ENCODE peak calls at places on chromosome 15, in five cellular contexts. W, B, C, D and T are unnamed samples.

GRCh38 chr15:39364721-39365120 is 216.2 kb upstream of the THBS1 start:
- DNase-seq in W (no peak), B (no peak), C (no peak), D (no peak), T (no peak)

GRCh38 chr15:77346637-77347036 is 73.3 kb downstream of the PEAK1 start:
- DNase-seq in W (no peak), B (no peak), C (no peak), D (no peak), T (no peak)

GRCh38 chr15:85044251-85044853 is 62.7 kb downstream of the PDE8A start:
- DNase-seq in W (no peak), B (no peak), C (peak; percentile 42), D (no peak), T (peak; percentile 62)

GRCh38 chr15:67259806-67260205 is 5.2 kb downstream of the IQCH start:
- DNase-seq in W (no peak), B (no peak), C (no peak), D (no peak), T (no peak)

GRCh38 chr15:63313866-63314265 is 36.5 kb downstream of the APH1B start:
- DNase-seq in W (no peak), B (no peak), C (no peak), D (no peak), T (no peak)

GRCh38 chr15:41180206-41180789 is 50.3 kb downstream of the EXD1 start:
- DNase-seq in W (no peak), B (no peak), C (no peak), D (no peak), T (no peak)

GRCh38 chr15:65767264-65767595 is 24.9 kb downstream of the DENND4A start:
- DNase-seq in W (no peak), B (no peak), C (no peak), D (no peak), T (no peak)

GRCh38 chr15:66848116-66848515 is 146.1 kb downstream of the SMAD6 start:
- DNase-seq in W (no peak), B (no peak), C (no peak), D (no peak), T (peak; percentile 35)

GRCh38 chr15:67776600-67776999 is 48.7 kb upstream of the SKOR1 start:
- DNase-seq in W (no peak), B (no peak), C (no peak), D (no peak), T (no peak)

GRCh38 chr15:61155741-61156700 is 73.1 kb downstream of the RORA start:
- DNase-seq in W (no peak), B (peak; percentile 70), C (no peak), D (no peak), T (no peak)

DNA sequence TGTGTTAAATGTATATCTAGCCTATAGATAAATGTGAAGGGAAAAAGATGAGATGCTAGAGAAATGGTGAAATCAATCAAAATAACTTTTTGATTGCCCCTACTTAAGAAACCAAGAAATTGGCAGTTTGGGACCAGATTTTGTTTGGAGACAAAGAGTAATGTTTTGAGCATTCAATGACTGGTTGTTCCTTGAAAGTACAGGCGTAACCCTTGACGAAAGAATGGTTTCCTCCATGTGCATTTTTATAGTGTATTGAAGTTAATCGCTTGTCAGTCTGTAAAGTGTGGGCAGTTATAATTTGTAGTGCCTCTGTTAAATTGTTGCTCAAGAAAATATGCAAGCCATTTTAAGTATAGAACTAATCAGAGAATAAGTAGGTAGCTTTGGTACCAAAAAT is 1.2 kb downstream of the KIF23 start:
- DNase-seq in W (no peak), B (no peak), C (no peak), D (no peak), T (no peak)
- H3K4me3 ChIP-seq in W (no peak overlapping the region), B (no peak overlapping the region), C (peak overlapping the region; percentile 83), D (no peak overlapping the region), T (no peak overlapping the region)

DNA sequence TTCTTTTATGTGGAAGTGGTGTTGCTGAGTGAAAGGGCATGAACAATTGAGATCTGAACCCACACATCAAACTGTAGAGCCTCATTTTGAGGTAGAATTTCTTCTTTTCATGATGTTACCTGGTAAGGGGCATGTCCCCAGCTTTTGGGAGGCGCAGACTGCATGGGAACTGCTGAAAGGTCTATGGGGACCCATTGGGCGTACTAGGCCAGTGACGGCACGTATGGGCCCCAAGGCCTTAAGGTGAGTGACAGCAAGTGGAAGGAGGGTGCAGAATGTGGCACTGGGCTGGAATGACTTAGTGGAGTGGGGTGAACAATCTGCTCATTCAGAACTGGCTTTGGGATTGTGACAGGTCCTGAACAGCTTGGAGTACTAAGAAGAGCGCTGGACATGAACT is 123.6 kb upstream of the RGMA start:
- DNase-seq in W (no peak), B (no peak), C (no peak), D (no peak), T (no peak)
- TF ChIP-seq CTCF in W (no peak), B (no peak), C (no peak), D (no peak), T (no peak)

DNA sequence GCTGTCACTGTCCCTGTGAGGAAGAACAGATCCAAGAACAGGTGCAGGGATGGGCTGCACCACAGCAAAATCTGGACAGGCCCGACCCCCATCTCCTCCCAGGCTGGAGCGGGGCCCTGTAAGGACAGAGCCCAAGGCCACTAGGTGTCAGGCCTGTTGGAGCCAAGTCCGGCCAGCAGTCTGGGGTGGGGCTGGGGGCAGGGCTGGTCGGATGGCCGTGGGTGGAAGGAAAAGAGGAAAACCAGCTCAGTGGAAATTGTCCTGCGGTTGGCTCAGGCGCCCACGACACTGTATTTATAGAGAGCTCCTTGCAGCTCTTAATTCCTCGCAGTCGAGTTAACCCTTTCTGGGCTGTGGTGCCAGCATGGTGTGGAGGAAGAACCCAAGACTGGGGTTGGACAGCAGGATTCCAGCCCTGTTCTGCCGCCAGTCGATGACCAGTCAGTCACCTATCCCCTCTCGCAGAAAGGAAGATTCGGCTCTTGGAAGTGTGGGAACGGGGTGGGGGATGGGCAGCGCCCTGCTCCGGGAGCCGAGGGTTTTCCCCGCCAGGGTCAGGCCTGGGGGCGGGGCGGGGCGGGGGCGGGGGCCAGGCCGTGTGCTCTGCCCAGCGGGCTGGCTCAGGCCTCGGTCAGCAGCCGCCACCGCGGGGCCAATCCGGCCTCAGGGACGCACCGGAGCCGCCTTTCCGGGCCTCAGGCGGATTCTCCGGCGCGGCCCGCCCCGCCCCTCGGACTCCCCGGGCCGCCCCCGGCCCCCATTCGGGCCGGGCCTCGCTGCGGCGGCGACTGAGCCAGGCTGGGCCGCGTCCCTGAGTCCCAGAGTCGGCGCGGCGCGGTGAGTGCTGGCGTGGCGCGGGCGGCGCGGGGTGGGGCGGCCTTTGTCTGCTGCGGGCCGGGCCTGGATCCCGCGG is at the start of gene CD276:
- DNase-seq in W (peak; percentile 81), B (peak; percentile 90), C (peak; percentile 57), D (peak; percentile 77), T (peak; percentile 93)
- H3K4me3 ChIP-seq in W (peak within 1 kb of the TSS; percentile 88), B (peak within 1 kb of the TSS; percentile 90), C (peak within 1 kb of the TSS; percentile 90), D (peak within 1 kb of the TSS; percentile 90), T (peak within 1 kb of the TSS; percentile 65)

DNA sequence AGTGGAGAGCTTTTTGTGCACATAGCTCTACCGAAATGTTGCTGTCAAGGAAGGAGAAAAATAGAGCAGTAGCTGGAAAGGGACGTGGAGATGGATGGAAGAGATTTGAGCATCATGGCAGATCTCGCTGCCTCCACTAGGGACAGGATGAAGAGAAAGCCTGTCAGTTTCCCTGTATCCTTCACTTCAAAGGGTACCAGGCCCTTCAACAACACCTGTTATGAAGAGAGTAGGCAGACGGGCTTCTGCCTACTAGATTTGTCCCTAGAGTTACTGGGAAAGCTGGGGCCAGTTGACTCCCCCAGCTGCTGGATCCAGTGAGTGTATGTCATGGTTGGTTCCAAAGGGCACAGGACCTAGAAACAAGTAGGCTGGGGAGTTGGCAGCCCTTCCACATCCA is 150.8 kb downstream of the TLE3 start:
- DNase-seq in W (no peak), B (no peak), C (no peak), D (no peak), T (no peak)
- TF ChIP-seq CTCF in W (no peak), B (no peak), C (no peak), D (no peak), T (no peak)

DNA sequence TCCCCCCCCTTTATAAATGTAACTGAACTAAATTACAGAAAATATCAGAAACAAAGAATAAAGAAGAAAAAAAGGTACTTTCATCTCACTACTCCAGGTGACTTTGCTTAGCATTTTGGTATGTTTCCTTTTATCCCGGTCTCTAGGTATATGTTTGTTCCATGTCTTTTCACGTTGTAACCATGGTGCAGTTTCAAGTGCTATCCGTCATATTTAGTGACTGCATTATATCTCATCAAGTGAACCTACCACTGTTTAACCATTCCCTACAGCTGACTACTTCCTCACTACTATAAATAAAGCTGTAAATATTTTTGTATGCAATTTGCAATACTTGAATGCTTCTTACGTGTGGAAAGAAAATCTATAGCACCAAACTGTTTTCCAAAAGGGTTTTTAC is 2.2 kb downstream of the BTBD1 start:
- DNase-seq in W (no peak), B (no peak), C (no peak), D (no peak), T (no peak)
- H3K4me3 ChIP-seq in W (peak overlapping the region; percentile 85), B (peak overlapping the region; percentile 97), C (peak overlapping the region; percentile 80), D (peak overlapping the region; percentile 87), T (no peak overlapping the region)

GRCh38 chr15:42737529-42738328 is 801 bp upstream of the CDAN1 start:
- DNase-seq in W (no peak), B (no peak), C (no peak), D (no peak), T (no peak)
- TF ChIP-seq CTCF in W (peak; percentile 46), B (no peak), C (peak; percentile 63), D (no peak), T (no peak)

DNA sequence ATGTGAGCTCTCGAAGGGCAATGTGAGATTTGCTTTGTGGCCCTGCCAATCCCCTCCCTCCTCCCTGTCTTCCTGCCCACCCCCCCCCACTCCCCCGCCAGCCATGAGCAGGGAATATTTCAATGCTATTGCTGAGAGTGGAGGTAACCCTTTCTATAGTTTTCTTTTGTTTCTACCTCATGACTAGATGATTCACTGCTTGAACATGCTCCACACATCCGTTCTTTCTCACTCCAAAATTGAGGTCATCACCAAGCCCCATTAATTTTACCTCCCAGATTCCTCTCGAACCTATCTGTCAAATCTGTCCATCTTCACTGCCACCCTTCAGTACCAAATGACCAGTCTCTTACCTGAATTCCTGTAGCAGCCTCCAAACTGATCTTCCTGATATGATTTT is 12.2 kb downstream of the ZNF774 start:
- DNase-seq in W (no peak), B (no peak), C (no peak), D (no peak), T (no peak)
- H3K4me3 ChIP-seq in W (no peak overlapping the region), B (no peak overlapping the region), C (no peak overlapping the region), D (no peak overlapping the region), T (no peak overlapping the region)

DNA sequence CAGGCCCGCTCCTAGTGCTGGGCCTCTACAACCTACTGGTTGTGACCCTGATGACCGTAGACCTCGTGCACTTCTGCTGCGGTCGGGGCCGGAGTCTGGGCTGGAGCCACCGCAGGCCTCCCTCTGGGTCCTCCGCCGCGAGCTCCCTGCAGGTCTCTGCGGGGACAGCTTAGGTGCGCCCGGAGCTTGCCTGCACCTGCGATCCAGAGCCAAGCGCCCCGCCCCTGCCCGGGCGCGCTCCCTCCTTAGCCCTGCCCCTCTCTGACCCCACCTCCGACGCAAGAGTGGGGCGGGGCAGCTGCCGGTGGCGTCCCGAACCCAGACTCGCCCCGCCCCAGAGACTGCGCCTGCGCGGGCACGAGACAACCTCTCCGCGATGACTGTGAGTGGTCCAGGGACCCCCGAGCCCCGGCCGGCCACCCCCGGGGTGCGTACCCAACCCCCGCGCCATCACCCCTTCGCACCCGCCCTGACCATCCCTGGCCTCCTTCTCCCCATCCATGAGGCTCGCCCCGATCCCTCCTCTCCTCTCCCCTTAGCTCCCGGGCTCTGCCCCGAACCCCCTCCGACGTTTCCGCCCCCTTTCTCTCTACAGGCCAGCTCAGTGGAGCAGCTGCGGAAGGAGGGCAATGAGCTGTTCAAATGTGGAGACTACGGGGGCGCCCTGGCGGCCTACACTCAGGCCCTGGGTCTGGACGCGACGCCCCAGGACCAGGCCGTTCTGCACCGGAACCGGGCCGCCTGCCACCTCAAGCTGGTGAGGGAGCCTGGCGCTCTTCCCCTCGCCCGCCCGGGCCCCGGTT is at the start of gene UNC45A:
- DNase-seq in W (peak; percentile 98), B (peak; percentile 95), C (peak; percentile 95), D (peak; percentile 88), T (peak; percentile 97)
- TF ChIP-seq CTCF in W (peak; percentile 23), B (no peak), C (no peak), D (no peak), T (no peak)